ENCODE peak calls at places on chromosomes 3 and 15, in six cellular contexts. T is lung microvascular endothelial cell; F is ACHN; A is NCI-H2107; Q is SW480; D is activated CD4-positive, alpha-beta T cell treated with anti-CD3 and anti-CD28 coated beads, Interleukin-2, amount 50 U/mL, for 24 hours. B is an unnamed sample.

GRCh38 chr3:65539620-65540019 is 499.1 kb downstream of the MAGI1 start:
- DNase-seq in T (no peak), F (no peak), A (no peak), Q (no peak), D (no peak), B (no peak)

GRCh38 chr3:134606033-134607025 is 44.5 kb downstream of the KY start:
- DNase-seq in T (no peak), F (no peak), A (no peak), Q (no peak), D (no peak), B (no peak)

GRCh38 chr15:74422723-74423442 is 10.9 kb downstream of the SEMA7A start:
- DNase-seq in T (no peak), F (peak), A (no peak), Q (peak), D (no peak), B (no peak)

GRCh38 chr15:40238927-40239591 is at the start of gene PAK6:
- DNase-seq in T (peak), F (peak), A (peak), Q (peak), D (no peak), B (no peak)

GRCh38 chr3:170278632-170279031 is 56.4 kb downstream of the PRKCI start:
- DNase-seq in T (peak), F (no peak), A (no peak), Q (no peak), D (no peak), B (no peak)

GRCh38 chr15:78243076-78243475 is 8.7 kb upstream of the ACSBG1 start:
- DNase-seq in T (no peak), F (no peak), A (no peak), Q (no peak), D (no peak), B (no peak)

GRCh38 chr15:41894791-41895463 is 1.1 kb upstream of the SPTBN5 start:
- DNase-seq in T (peak), F (peak), A (peak), Q (peak), D (peak), B (peak)

GRCh38 chr3:47404955-47405790 is 24.4 kb downstream of the PTPN23 start:
- DNase-seq in T (no peak), F (no peak), A (no peak), Q (no peak), D (no peak), B (no peak)

GRCh38 chr15:48748535-48748934 is 62.3 kb downstream of the CEP152 start:
- DNase-seq in T (peak), F (no peak), A (no peak), Q (no peak), D (no peak), B (no peak)

GRCh38 chr3:151772825-151773480 is 39.2 kb downstream of the AADACL2 start:
- DNase-seq in T (no peak), F (no peak), A (no peak), Q (no peak), D (no peak), B (no peak)

GRCh38 chr3:195823286-195823685 is 11.6 kb upstream of the MUC4 start:
- DNase-seq in T (no peak), F (no peak), A (no peak), Q (no peak), D (no peak), B (no peak)

GRCh38 chr3:3127432-3128010 is 781 bp downstream of the TRNT1 start:
- DNase-seq in T (peak), F (peak), A (no peak), Q (peak), D (peak), B (no peak)

GRCh38 chr15:79186616-79187015 is 95.9 kb upstream of the ANKRD34C start:
- DNase-seq in T (no peak), F (no peak), A (no peak), Q (no peak), D (no peak), B (no peak)

GRCh38 chr3:53938645-53939044 is 47.0 kb upstream of the SELENOK start:
- DNase-seq in T (peak), F (peak), A (peak), Q (peak), D (no peak), B (no peak)

GRCh38 chr15:95470997-95471692 is 859.4 kb upstream of the NR2F2 start:
- DNase-seq in T (peak), F (no peak), A (no peak), Q (no peak), D (no peak), B (no peak)

GRCh38 chr3:55524565-55525244 is 37.6 kb upstream of the WNT5A start:
- DNase-seq in T (no peak), F (no peak), A (no peak), Q (no peak), D (no peak), B (no peak)

GRCh38 chr3:131109156-131109555 is 82.5 kb downstream of the NEK11 start:
- DNase-seq in T (no peak), F (no peak), A (no peak), Q (no peak), D (no peak), B (no peak)

GRCh38 chr3:172152294-172152649 is 112.9 kb downstream of the FNDC3B start:
- DNase-seq in T (peak), F (no peak), A (no peak), Q (no peak), D (no peak), B (no peak)

GRCh38 chr3:42513521-42513920 is 11.1 kb downstream of the VIPR1 start:
- DNase-seq in T (no peak), F (no peak), A (no peak), Q (no peak), D (no peak), B (no peak)

GRCh38 chr3:100561459-100562158 is 47.8 kb upstream of the ADGRG7 start:
- DNase-seq in T (peak), F (no peak), A (no peak), Q (no peak), D (no peak), B (no peak)

GRCh38 chr15:74955796-74956647 is 550 bp downstream of the RPP25 start:
- DNase-seq in T (peak), F (no peak), A (no peak), Q (peak), D (peak), B (no peak)

GRCh38 chr15:58074452-58074851 is 8.9 kb upstream of the ALDH1A2 start:
- DNase-seq in T (no peak), F (no peak), A (no peak), Q (no peak), D (no peak), B (no peak)

GRCh38 chr3:196268270-196269163 is 19.0 kb downstream of the PCYT1A start:
- DNase-seq in T (peak), F (no peak), A (no peak), Q (no peak), D (no peak), B (no peak)

GRCh38 chr3:177224406-177224805 is 27.1 kb upstream of the TBL1XR1 start:
- DNase-seq in T (no peak), F (no peak), A (no peak), Q (no peak), D (no peak), B (no peak)